ENCODE peak calls at places on chromosome 19, in seven cellular contexts. I, X, Z, R, J, A and K are unnamed samples.

GRCh38 chr19:47253970-47254369 is 2.4 kb upstream of the CCDC9 start:
- DNase-seq in I (no peak), X (no peak), Z (no peak), R (no peak), J (no peak), A (no peak), K (no peak)

GRCh38 chr19:47315125-47315821 is 5.6 kb downstream of the C5AR1 start:
- DNase-seq in I (no peak), X (peak; percentile 54), Z (no peak), R (no peak), J (peak; percentile 72), A (no peak), K (no peak)

GRCh38 chr19:46299004-46299509 is 2.2 kb downstream of the HIF3A start:
- DNase-seq in I (no peak), X (no peak), Z (no peak), R (no peak), J (peak; percentile 81), A (peak; percentile 62), K (no peak)

GRCh38 chr19:495440-496332 is 600 bp upstream of the MADCAM1 start:
- DNase-seq in I (no peak), X (peak; percentile 67), Z (peak; percentile 48), R (no peak), J (peak; percentile 79), A (no peak), K (peak; percentile 51)

GRCh38 chr19:823565-824121 is 1.9 kb upstream of the PLPPR3 start:
- DNase-seq in I (no peak), X (no peak), Z (no peak), R (no peak), J (peak; percentile 85), A (no peak), K (no peak)

GRCh38 chr19:12365372-12366162 is at the start of gene ZNF442:
- DNase-seq in I (peak; percentile 78), X (peak; percentile 96), Z (peak; percentile 84), R (peak; percentile 53), J (peak; percentile 97), A (peak; percentile 81), K (peak; percentile 96)

GRCh38 chr19:17457621-17458020 is 3.1 kb downstream of the NXNL1 start:
- DNase-seq in I (no peak), X (no peak), Z (no peak), R (no peak), J (no peak), A (no peak), K (no peak)

GRCh38 chr19:47351545-47351944 is 2.4 kb downstream of the DHX34 start:
- DNase-seq in I (no peak), X (no peak), Z (peak; percentile 33), R (no peak), J (no peak), A (no peak), K (peak; percentile 61)

GRCh38 chr19:39082745-39083598 is 1.2 kb upstream of the ACP7 start:
- DNase-seq in I (no peak), X (no peak), Z (no peak), R (no peak), J (no peak), A (no peak), K (no peak)

GRCh38 chr19:46839752-46840151 is 10.9 kb downstream of the AP2S1 start:
- DNase-seq in I (no peak), X (no peak), Z (no peak), R (no peak), J (no peak), A (no peak), K (no peak)

GRCh38 chr19:41565384-41565730 is 10.6 kb upstream of the CEACAM21 start:
- DNase-seq in I (no peak), X (no peak), Z (no peak), R (no peak), J (no peak), A (no peak), K (no peak)

GRCh38 chr19:18897108-18898029 is 1.4 kb upstream of the CERS1 start:
- DNase-seq in I (no peak), X (no peak), Z (no peak), R (no peak), J (no peak), A (no peak), K (no peak)

GRCh38 chr19:10662384-10663251 is 8.5 kb downstream of the ILF3 start:
- DNase-seq in I (no peak), X (peak; percentile 68), Z (no peak), R (no peak), J (no peak), A (no peak), K (peak; percentile 52)

GRCh38 chr19:6952956-6953355 is 65.6 kb downstream of the ADGRE1 start:
- DNase-seq in I (no peak), X (no peak), Z (no peak), R (no peak), J (no peak), A (no peak), K (no peak)

GRCh38 chr19:17339088-17339741 is 1.9 kb downstream of the GTPBP3 start:
- DNase-seq in I (no peak), X (peak; percentile 79), Z (peak; percentile 36), R (no peak), J (no peak), A (no peak), K (peak; percentile 52)

GRCh38 chr19:18894254-18895037 is 1.5 kb downstream of the CERS1 start:
- DNase-seq in I (no peak), X (no peak), Z (no peak), R (no peak), J (no peak), A (peak; percentile 82), K (no peak)

GRCh38 chr19:2186071-2186846 is 22.5 kb downstream of the DOT1L start:
- DNase-seq in I (no peak), X (no peak), Z (no peak), R (no peak), J (no peak), A (no peak), K (no peak)

GRCh38 chr19:29188289-29188688 is 24.7 kb downstream of the UQCRFS1 start:
- DNase-seq in I (no peak), X (no peak), Z (no peak), R (no peak), J (no peak), A (no peak), K (no peak)

GRCh38 chr19:5831152-5831551 is 8.3 kb downstream of the FUT6 start:
- DNase-seq in I (no peak), X (no peak), Z (no peak), R (no peak), J (no peak), A (no peak), K (no peak)

GRCh38 chr19:40598121-40598917 is 2.9 kb upstream of the LTBP4 start:
- DNase-seq in I (peak; percentile 53), X (peak; percentile 88), Z (peak; percentile 71), R (peak; percentile 61), J (peak; percentile 98), A (peak; percentile 35), K (peak; percentile 79)

GRCh38 chr19:51511353-51511752 is 9.8 kb upstream of the SIGLEC12 start:
- DNase-seq in I (no peak), X (peak; percentile 38), Z (peak; percentile 1), R (no peak), J (no peak), A (no peak), K (peak; percentile 13)

GRCh38 chr19:53463263-53463662 is 4.3 kb upstream of the ZNF813 start:
- DNase-seq in I (no peak), X (peak; percentile 53), Z (no peak), R (no peak), J (no peak), A (peak; percentile 30), K (peak; percentile 5)

GRCh38 chr19:17755977-17756670 is 4.8 kb downstream of the FCHO1 start:
- DNase-seq in I (no peak), X (peak; percentile 82), Z (peak; percentile 64), R (no peak), J (no peak), A (peak; percentile 68), K (peak; percentile 81)

GRCh38 chr19:38378866-38379265 is 4.5 kb downstream of the PSMD8 start:
- DNase-seq in I (no peak), X (no peak), Z (no peak), R (no peak), J (no peak), A (no peak), K (no peak)

GRCh38 chr19:14487370-14488125 is 8.4 kb downstream of the GIPC1 start:
- DNase-seq in I (no peak), X (no peak), Z (no peak), R (no peak), J (no peak), A (no peak), K (no peak)

GRCh38 chr19:33604651-33605050 is 17.1 kb upstream of the CHST8 start:
- DNase-seq in I (no peak), X (no peak), Z (no peak), R (no peak), J (no peak), A (no peak), K (no peak)

GRCh38 chr19:48874309-48875135 is 2.3 kb downstream of the PPP1R15A start:
- DNase-seq in I (no peak), X (peak; percentile 19), Z (peak; percentile 22), R (no peak), J (no peak), A (no peak), K (peak; percentile 18)

GRCh38 chr19:45496349-45496953 is 396 bp downstream of the RTN2 start:
- DNase-seq in I (no peak), X (peak; percentile 59), Z (peak; percentile 24), R (no peak), J (peak; percentile 80), A (no peak), K (peak; percentile 36)

GRCh38 chr19:58007285-58007684 is 4.7 kb upstream of the ZNF606 start:
- DNase-seq in I (no peak), X (no peak), Z (no peak), R (no peak), J (peak; percentile 57), A (no peak), K (no peak)

GRCh38 chr19:43574424-43575155 is 737 bp downstream of the XRCC1 start:
- DNase-seq in I (no peak), X (no peak), Z (no peak), R (no peak), J (no peak), A (no peak), K (no peak)

GRCh38 chr19:44685877-44686276 is 13.1 kb upstream of the CEACAM16 start:
- DNase-seq in I (no peak), X (no peak), Z (no peak), R (no peak), J (no peak), A (no peak), K (peak; percentile 18)

GRCh38 chr19:27774827-27775226 is 1438.1 kb downstream of the UQCRFS1 start:
- DNase-seq in I (no peak), X (peak; percentile 50), Z (peak; percentile 31), R (no peak), J (peak; percentile 32), A (no peak), K (peak; percentile 47)

GRCh38 chr19:34365463-34366401 is 736 bp downstream of the GPI start:
- DNase-seq in I (no peak), X (no peak), Z (no peak), R (no peak), J (peak; percentile 53), A (no peak), K (peak; percentile 24)

GRCh38 chr19:49126575-49126974 is 7.2 kb downstream of the PPFIA3 start:
- DNase-seq in I (no peak), X (no peak), Z (no peak), R (no peak), J (no peak), A (no peak), K (no peak)

GRCh38 chr19:39217094-39217493 is 13.0 kb upstream of the SYCN start:
- DNase-seq in I (no peak), X (no peak), Z (no peak), R (no peak), J (no peak), A (no peak), K (no peak)

GRCh38 chr19:40224342-40225148 is 1.9 kb downstream of the CCNP start:
- DNase-seq in I (no peak), X (no peak), Z (no peak), R (no peak), J (no peak), A (no peak), K (no peak)

GRCh38 chr19:8459520-8460260 is 14.9 kb downstream of the HNRNPM start:
- DNase-seq in I (no peak), X (no peak), Z (no peak), R (no peak), J (no peak), A (no peak), K (no peak)

GRCh38 chr19:38805180-38805579 is 7.6 kb downstream of the LGALS4 start:
- DNase-seq in I (no peak), X (no peak), Z (no peak), R (no peak), J (no peak), A (no peak), K (no peak)